ENCODE peak calls at places on chromosomes 2 and 18, in six cellular contexts. O is GM12878, M is H1, X is GM12891, S is HepG2, B is K562. P is an unnamed sample.

GRCh38 chr2:42906557-42907380 is 114.4 kb upstream of the HAAO start:
- DNase-seq in X (no peak), M (no peak), B (peak), S (no peak), O (no peak), P (no peak)

GRCh38 chr2:199042660-199043379 is 414.9 kb downstream of the SATB2 start:
- DNase-seq in S (no peak), X (no peak), O (no peak), M (no peak), B (no peak), P (no peak)

GRCh38 chr2:205409403-205409802 is 272.9 kb upstream of the NRP2 start:
- DNase-seq in M (no peak), O (no peak), S (no peak), B (no peak), X (no peak), P (no peak)

GRCh38 chr2:3680548-3681345 is 22.6 kb upstream of the DCDC2C start:
- DNase-seq in X (no peak), M (no peak), O (no peak), S (no peak), B (no peak), P (no peak)

GRCh38 chr2:3488768-3489448 is 30.4 kb downstream of the ADI1 start:
- DNase-seq in O (no peak), B (peak), M (no peak), X (no peak), S (no peak), P (no peak)

GRCh38 chr2:217837001-217837491 is 165.7 kb downstream of the TNS1 start:
- DNase-seq in M (no peak), O (no peak), X (no peak), B (peak), S (peak), P (no peak)

GRCh38 chr2:196696423-196697073 is 57.0 kb downstream of the CCDC150 start:
- DNase-seq in O (no peak), M (no peak), S (peak), B (no peak), X (no peak), P (no peak)

GRCh38 chr18:35982404-35983114 is 10.1 kb downstream of the RMP24 start:
- DNase-seq in O (no peak), M (no peak), B (no peak), X (no peak), S (no peak), P (no peak)

GRCh38 chr2:47172156-47172921 is 17.2 kb upstream of the STPG4 start:
- DNase-seq in X (no peak), B (no peak), O (no peak), S (peak), M (no peak), P (no peak)

GRCh38 chr18:45652703-45653490 is 37.6 kb downstream of the SLC14A2 start:
- DNase-seq in M (no peak), B (no peak), S (no peak), X (no peak), O (no peak), P (no peak)

GRCh38 chr2:223494987-223495386 is 107.2 kb downstream of the SCG2 start:
- DNase-seq in O (no peak), S (no peak), B (no peak), X (no peak), M (no peak), P (no peak)

GRCh38 chr2:43221660-43222471 is 4.5 kb downstream of the ZFP36L2 start:
- DNase-seq in M (no peak), B (peak), X (no peak), O (no peak), S (peak), P (no peak)

GRCh38 chr2:39448169-39448502 is 11.1 kb upstream of the MAP4K3 start:
- DNase-seq in S (peak), M (no peak), O (no peak), B (no peak), X (no peak), P (no peak)

GRCh38 chr2:113806217-113806913 is 49.9 kb upstream of the SLC35F5 start:
- DNase-seq in X (no peak), S (no peak), O (no peak), B (no peak), M (no peak), P (no peak)

GRCh38 chr2:9226458-9227380 is 20.1 kb downstream of the ASAP2 start:
- DNase-seq in S (no peak), O (no peak), M (no peak), B (no peak), X (no peak), P (no peak)

DNA sequence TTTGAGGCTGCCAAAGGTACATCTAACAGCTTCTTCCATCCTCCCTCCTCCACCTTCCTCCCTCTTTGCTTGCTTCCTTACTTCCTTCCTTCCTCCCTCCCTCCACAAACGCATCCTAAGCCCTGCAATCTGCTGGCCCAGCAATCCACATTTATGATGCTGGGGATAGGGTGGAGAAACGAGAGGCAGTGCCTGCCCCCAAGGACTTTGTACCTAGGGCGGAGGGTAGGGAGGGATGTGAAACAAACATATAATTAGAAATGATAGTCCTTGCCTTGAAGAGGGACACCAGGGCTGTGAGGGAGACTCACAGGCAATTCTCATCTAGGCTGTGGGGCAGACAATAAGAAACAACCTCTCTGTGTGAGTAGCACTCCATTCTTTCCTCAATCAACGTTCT is 188.3 kb downstream of the ANKRD30B start:
- DNase-seq in M (no peak), S (no peak), X (no peak), O (no peak), B (no peak), P (no peak)
- TF ChIP-seq POLR2A in M (no peak), S (no peak), X (no peak), O (no peak), B (no peak), P (no peak)

GRCh38 chr2:226031962-226032441 is 632.5 kb downstream of the NYAP2 start:
- DNase-seq in B (no peak), M (no peak), O (no peak), S (peak), X (no peak), P (no peak)

GRCh38 chr2:226030369-226031077 is 631.0 kb downstream of the NYAP2 start:
- DNase-seq in S (peak), M (no peak), O (no peak), B (no peak), X (no peak), P (no peak)

DNA sequence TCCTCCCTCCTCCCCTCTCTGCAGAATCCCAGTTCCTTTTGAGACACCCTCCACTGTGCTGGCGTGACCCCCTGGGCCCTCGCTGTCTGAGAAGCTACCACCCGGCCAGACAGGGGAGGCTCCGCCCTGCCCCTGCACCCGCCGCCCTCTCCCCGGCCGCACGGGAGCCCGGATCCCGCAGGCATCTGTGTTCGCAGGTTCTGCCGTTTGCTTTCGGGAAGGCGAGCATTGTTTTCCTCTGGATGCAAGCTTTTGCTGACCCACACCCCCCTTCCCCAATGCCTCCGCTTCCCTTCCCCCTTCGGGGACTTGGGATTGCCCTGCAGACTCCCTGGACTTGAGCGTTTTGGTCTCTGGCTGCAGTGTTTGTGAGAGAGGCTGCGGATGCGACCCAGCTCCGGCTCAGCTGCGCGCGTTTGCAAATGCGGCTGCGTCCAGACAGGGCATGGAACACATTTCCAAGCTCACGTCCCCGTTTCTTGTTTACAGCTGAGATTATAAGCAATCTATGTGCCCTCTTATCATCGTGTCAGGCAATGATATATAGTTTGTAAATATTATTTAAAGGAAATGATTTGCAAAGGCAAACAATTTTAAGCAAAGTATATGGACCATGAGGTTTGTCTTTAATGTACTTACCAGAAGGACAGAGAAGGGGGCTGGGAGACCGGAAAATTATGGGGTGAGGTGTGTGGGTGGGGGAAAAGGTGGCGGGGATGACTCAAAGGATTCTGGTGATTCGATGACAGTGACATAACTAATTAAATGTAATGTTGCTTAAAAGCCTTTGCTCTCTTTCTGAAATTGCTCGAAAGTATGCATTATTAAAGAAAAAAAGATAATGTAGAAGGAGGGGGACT is 631.8 kb downstream of the NYAP2 start:
- DNase-seq in M (peak), O (no peak), X (no peak), B (no peak), S (peak), P (no peak)
- TF ChIP-seq TAF1 in M (peak), O (no peak), X (no peak), B (no peak), S (peak), P (no peak)

GRCh38 chr2:236569593-236569973 is at the start of gene ACKR3:
- DNase-seq in S (peak), O (peak), B (no peak), X (peak), M (peak), P (peak)
- TF ChIP-seq POLR2A in S (no peak), O (peak), B (no peak), X (peak), M (no peak), P (peak)

DNA sequence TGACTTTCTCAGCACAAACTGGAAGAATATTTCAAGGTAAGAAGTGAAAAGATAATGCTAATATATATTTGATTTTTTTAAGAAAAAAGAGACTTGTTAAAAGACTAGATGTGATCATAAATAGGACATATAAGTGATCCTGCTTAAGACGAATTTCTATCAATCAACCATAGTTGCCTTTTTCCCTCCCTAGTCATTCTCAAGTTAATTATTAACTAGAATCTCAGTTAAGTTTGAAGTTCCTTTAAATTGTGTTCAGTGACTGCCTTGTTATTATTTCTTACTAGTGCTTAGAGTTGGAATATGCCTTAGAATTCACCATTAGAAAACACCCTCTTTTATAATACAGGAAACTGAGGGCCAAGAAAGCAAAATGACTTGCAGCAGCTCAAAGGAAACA is 141.5 kb upstream of the SP5 start:
- DNase-seq in O (no peak), B (no peak), X (no peak), M (no peak), S (peak), P (no peak)
- TF ChIP-seq TAF1 in O (no peak), B (no peak), X (no peak), M (no peak), S (no peak), P (no peak)

DNA sequence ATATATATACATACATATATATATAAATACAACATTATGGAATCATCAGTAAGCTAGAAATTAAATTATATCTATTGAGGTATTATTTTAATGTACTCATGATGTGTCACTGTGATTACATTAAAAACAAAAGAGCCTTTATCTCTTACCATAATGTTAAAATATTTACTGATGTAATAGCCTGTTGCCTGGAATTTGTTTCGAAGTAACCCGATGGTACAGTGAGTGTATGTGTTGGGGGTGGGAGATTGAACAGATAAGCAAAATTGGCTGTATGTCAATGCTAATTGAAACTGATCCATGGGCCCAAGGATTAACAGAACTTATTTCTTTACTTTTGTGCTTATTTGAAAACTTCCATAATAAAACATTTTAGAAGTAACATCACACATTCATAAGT is 1473.2 kb downstream of the LRP1B start:
- DNase-seq in B (no peak), M (no peak), O (no peak), X (no peak), S (no peak), P (no peak)
- TF ChIP-seq POLR2A in B (no peak), M (no peak), O (no peak), X (no peak), S (no peak), P (no peak)